ENCODE peak calls at places on chromosomes 4 and X, in seven cellular contexts. M, Z, P, B, L, J and C are unnamed samples. For H3K4me1 and H3K9me3, the result is how much of the 10 kb centered on the place peaks cover.

GRCh38 chrX:110569506-110569905 is 210.9 kb downstream of the RTL9 start:
- DNase-seq in M (no peak), Z (no peak), P (no peak), B (no peak), L (no peak), J (no peak), C (no peak)

GRCh38 chrX:12138366-12139313 is at the start of gene FRMPD4:
- DNase-seq in M (peak), Z (no peak), P (no peak), B (no peak), L (no peak), J (peak), C (no peak)

GRCh38 chr4:111919666-111920065 is 225.6 kb upstream of the FAM241A start:
- DNase-seq in M (no peak), Z (no peak), P (no peak), B (no peak), L (no peak), J (no peak), C (no peak)

GRCh38 chr4:76954489-76954888 is 4.9 kb downstream of the SEPTIN11 start:
- DNase-seq in M (no peak), Z (peak), P (no peak), B (no peak), L (no peak), J (no peak), C (peak)

GRCh38 chr4:173543266-173543665 is 13.2 kb upstream of the HAND2 start:
- DNase-seq in M (no peak), Z (no peak), P (no peak), B (no peak), L (no peak), J (no peak), C (no peak)

GRCh38 chrX:154123241-154124219 is 20.5 kb upstream of the OPN1LW start:
- DNase-seq in M (peak), Z (peak), P (peak), B (peak), L (peak), J (peak), C (peak)

GRCh38 chrX:16022580-16023170 is 100.7 kb upstream of the GRPR start:
- DNase-seq in M (no peak), Z (no peak), P (no peak), B (no peak), L (no peak), J (no peak), C (no peak)

GRCh38 chr4:106039796-106040195 is 144.5 kb downstream of the NPNT start:
- DNase-seq in M (no peak), Z (no peak), P (no peak), B (no peak), L (no peak), J (no peak), C (no peak)

GRCh38 chr4:78168029-78168428 is 110.9 kb downstream of the FRAS1 start:
- DNase-seq in M (no peak), Z (no peak), P (no peak), B (no peak), L (no peak), J (no peak), C (no peak)

GRCh38 chr4:173057442-173057841 is 111.2 kb upstream of the GALNT7 start:
- DNase-seq in M (no peak), Z (no peak), P (no peak), B (no peak), L (no peak), J (no peak), C (no peak)

GRCh38 chrX:124440674-124441073 is 94.3 kb downstream of the SH2D1A start:
- DNase-seq in M (no peak), Z (no peak), P (no peak), B (no peak), L (no peak), J (no peak), C (no peak)

GRCh38 chrX:138638996-138639395 is 72.5 kb downstream of the FGF13 start:
- DNase-seq in M (no peak), Z (no peak), P (no peak), B (no peak), L (no peak), J (no peak), C (no peak)

GRCh38 chr4:177442623-177443155 is 452 bp upstream of the AGA start:
- DNase-seq in M (no peak), Z (no peak), P (peak), B (peak), L (no peak), J (no peak), C (peak)

GRCh38 chr4:173301518-173302201 is 32.5 kb downstream of the HMGB2 start:
- DNase-seq in M (no peak), Z (no peak), P (peak), B (peak), L (no peak), J (peak), C (no peak)

GRCh38 chrX:115330498-115331138 is 41.1 kb downstream of the LUZP4 start:
- DNase-seq in M (no peak), Z (peak), P (peak), B (peak), L (no peak), J (peak), C (peak)

GRCh38 chrX:9635368-9635767 is 130.3 kb downstream of the GPR143 start:
- DNase-seq in M (peak), Z (no peak), P (no peak), B (no peak), L (no peak), J (no peak), C (no peak)

GRCh38 chrX:40154853-40155616 is 57.3 kb upstream of the BCOR start:
- DNase-seq in M (peak), Z (peak), P (peak), B (peak), L (peak), J (peak), C (peak)

GRCh38 chr4:73869130-73870055 is at the start of gene CXCL1:
- DNase-seq in M (peak), Z (no peak), P (peak), B (no peak), L (peak), J (peak), C (peak)

GRCh38 chr4:156516698-156517097 is 454.9 kb downstream of the PDGFC start:
- DNase-seq in M (no peak), Z (no peak), P (no peak), B (no peak), L (no peak), J (no peak), C (no peak)

GRCh38 chrX:71103110-71103983 is 3.2 kb downstream of the CXorf65 start:
- DNase-seq in M (peak), Z (peak), P (peak), B (no peak), L (no peak), J (peak), C (no peak)

GRCh38 chr4:141155586-141155985 is 22.3 kb upstream of the RNF150 start:
- DNase-seq in M (no peak), Z (no peak), P (no peak), B (no peak), L (no peak), J (no peak), C (no peak)

GRCh38 chr4:7425171-7425570 is 9.6 kb downstream of the PSAPL1 start:
- DNase-seq in M (no peak), Z (no peak), P (no peak), B (no peak), L (peak), J (no peak), C (no peak)

GRCh38 chr4:7428261-7429068 is 6.3 kb downstream of the PSAPL1 start:
- DNase-seq in M (no peak), Z (peak), P (no peak), B (no peak), L (peak), J (no peak), C (no peak)

GRCh38 chr4:7427326-7428260 is 7.1 kb downstream of the PSAPL1 start:
- DNase-seq in M (no peak), Z (peak), P (no peak), B (no peak), L (peak), J (no peak), C (no peak)

GRCh38 chr4:7425591-7426468 is 8.9 kb downstream of the PSAPL1 start:
- DNase-seq in M (no peak), Z (no peak), P (no peak), B (no peak), L (peak), J (no peak), C (no peak)

GRCh38 chr4:7426525-7427171 is 8.1 kb downstream of the PSAPL1 start:
- DNase-seq in M (no peak), Z (no peak), P (no peak), B (no peak), L (peak), J (no peak), C (no peak)
- H3K4me1 ChIP-seq in M (under half), Z (under half), P (under half), B (under half), L (under half), J (under half), C (under half)

GRCh38 chr4:85825937-85826678 is 351.2 kb downstream of the ARHGAP24 start:
- DNase-seq in M (peak), Z (peak), P (peak), B (peak), L (no peak), J (peak), C (peak)
- TF ChIP-seq CTCF in M (peak), Z (peak), P (no peak), B (peak), L (peak), J (peak), C (peak)

DNA sequence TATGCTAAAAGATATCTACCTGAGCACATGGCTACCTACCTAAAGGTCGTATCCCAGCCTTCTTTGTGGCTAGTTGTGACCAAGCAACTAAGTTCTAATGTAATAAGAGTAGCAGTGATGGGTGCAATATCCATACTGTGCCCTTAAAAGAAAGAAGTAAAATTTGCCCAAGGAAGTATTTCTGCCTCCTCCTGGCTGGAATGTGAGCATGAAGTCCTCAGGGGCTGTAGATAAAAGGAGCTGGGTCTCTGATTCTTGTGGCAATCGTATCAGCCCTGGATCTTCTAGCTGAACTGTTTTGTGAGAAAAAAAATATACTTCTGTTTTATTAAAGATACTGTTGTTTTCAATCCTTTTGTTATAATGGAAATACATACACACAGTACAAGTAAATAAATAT is 217.4 kb downstream of the GPAT3 start:
- DNase-seq in M (no peak), Z (no peak), P (no peak), B (no peak), L (no peak), J (no peak), C (no peak)
- H3K9me3 ChIP-seq in M (under half), Z (under half), P (under half), B (under half), L (under half), J (under half), C (under half)

GRCh38 chr4:153521995-153522799 is 56.0 kb downstream of the TMEM131L start:
- DNase-seq in M (no peak), Z (no peak), P (no peak), B (no peak), L (no peak), J (no peak), C (no peak)
- H3K4me1 ChIP-seq in M (under half), Z (under half), P (under half), B (under half), L (under half), J (under half), C (under half)